ENCODE peak calls at places on chromosomes 16 and 17, in nine cellular contexts. K is H1, O is testis, Y is prostate gland, Q is A549, I is upper lobe of left lung, R is uterus, L is tibial nerve, T is stomach. B is an unnamed sample. For H3K4me1, the result is how much of the 10 kb centered on the place peaks cover.

GRCh38 chr17:80069886-80070177 is 31.5 kb upstream of the GAA start:
- DNase-seq in I (no peak), K (no peak), T (no peak), Y (no peak), L (no peak), R (peak), O (no peak), Q (no peak), B (no peak)

GRCh38 chr17:67024736-67025135 is 19.6 kb upstream of the CACNG1 start:
- DNase-seq in R (no peak), O (no peak), T (no peak), I (no peak), K (no peak), Y (no peak), Q (no peak), L (no peak), B (no peak)

GRCh38 chr16:23147666-23148065 is 1.6 kb downstream of the USP31 start:
- DNase-seq in Y (no peak), O (no peak), I (no peak), Q (no peak), T (no peak), K (no peak), L (no peak), R (no peak), B (no peak)

GRCh38 chr17:40605301-40605700 is 40.0 kb upstream of the CCR7 start:
- DNase-seq in R (no peak), K (no peak), O (no peak), Y (no peak), I (no peak), Q (no peak), L (no peak), T (no peak), B (no peak)

GRCh38 chr16:21033707-21034106 is 116.9 kb downstream of the DNAH3 start:
- DNase-seq in Q (no peak), R (no peak), T (no peak), K (no peak), O (no peak), Y (no peak), I (no peak), L (no peak), B (no peak)

GRCh38 chr16:67158637-67159600 is 790 bp downstream of the TRADD start:
- DNase-seq in I (peak), K (no peak), R (no peak), L (no peak), Q (peak), O (peak), T (peak), Y (no peak), B (no peak)

GRCh38 chr17:72150632-72151460 is 30.0 kb downstream of the SOX9 start:
- DNase-seq in L (no peak), K (peak), Q (peak), T (no peak), O (no peak), R (no peak), I (no peak), Y (no peak), B (no peak)

GRCh38 chr17:49249890-49250522 is 19.4 kb upstream of the PHOSPHO1 start:
- DNase-seq in I (no peak), K (no peak), Q (no peak), Y (no peak), R (no peak), L (no peak), T (no peak), O (no peak), B (no peak)

GRCh38 chr16:84718-85452 is 6.9 kb downstream of the MPG start:
- DNase-seq in K (no peak), L (no peak), O (no peak), Y (no peak), T (peak), I (peak), Q (no peak), R (peak), B (no peak)

GRCh38 chr16:64012166-64012565 is 1109.7 kb downstream of the CDH11 start:
- DNase-seq in Y (no peak), L (no peak), O (no peak), I (no peak), K (no peak), Q (no peak), T (no peak), R (no peak), B (no peak)

GRCh38 chr17:2347805-2348685 is 10.7 kb downstream of the SGSM2 start:
- DNase-seq in T (peak), O (no peak), R (no peak), K (peak), Q (peak), I (peak), Y (peak), L (no peak), B (no peak)

GRCh38 chr17:50522766-50523165 is 9.8 kb upstream of the EPN3 start:
- DNase-seq in O (no peak), Q (no peak), Y (no peak), T (no peak), I (no peak), R (no peak), K (no peak), L (no peak), B (no peak)

GRCh38 chr16:57039148-57039812 is 49.9 kb downstream of the NLRC5 start:
- DNase-seq in T (no peak), K (no peak), Q (no peak), I (peak), O (no peak), Y (no peak), R (no peak), L (no peak), B (no peak)

GRCh38 chr17:29828676-29829291 is 101.2 kb downstream of the SSH2 start:
- DNase-seq in L (no peak), O (no peak), K (no peak), Y (no peak), I (no peak), Q (no peak), T (no peak), R (no peak), B (no peak)

GRCh38 chr16:8670014-8670560 is 4.3 kb upstream of the ABAT start:
- DNase-seq in K (no peak), R (no peak), Y (no peak), L (no peak), T (no peak), Q (no peak), I (no peak), O (no peak), B (no peak)
- TF ChIP-seq POLR2A in K (no peak), R (no peak), Y (no peak), L (no peak), T (no peak), Q (no peak), I (no peak), O (no peak), B (no peak)

GRCh38 chr17:64500487-64500859 is 3.6 kb upstream of the POLG2 start:
- DNase-seq in Q (no peak), K (no peak), L (no peak), Y (no peak), I (no peak), R (no peak), T (no peak), O (no peak), B (no peak)

GRCh38 chr17:64500923-64501765 is 4.3 kb upstream of the POLG2 start:
- DNase-seq in L (no peak), T (no peak), R (no peak), K (no peak), I (no peak), O (no peak), Q (no peak), Y (no peak), B (no peak)

GRCh38 chr17:64502021-64502420 is 4.1 kb downstream of the DDX5 start:
- DNase-seq in T (no peak), I (no peak), L (no peak), R (no peak), Y (no peak), Q (no peak), O (no peak), K (no peak), B (no peak)

GRCh38 chr17:64498308-64499203 is 1.7 kb upstream of the POLG2 start:
- DNase-seq in O (no peak), K (no peak), T (no peak), Q (no peak), I (no peak), L (no peak), Y (no peak), R (no peak), B (no peak)

DNA sequence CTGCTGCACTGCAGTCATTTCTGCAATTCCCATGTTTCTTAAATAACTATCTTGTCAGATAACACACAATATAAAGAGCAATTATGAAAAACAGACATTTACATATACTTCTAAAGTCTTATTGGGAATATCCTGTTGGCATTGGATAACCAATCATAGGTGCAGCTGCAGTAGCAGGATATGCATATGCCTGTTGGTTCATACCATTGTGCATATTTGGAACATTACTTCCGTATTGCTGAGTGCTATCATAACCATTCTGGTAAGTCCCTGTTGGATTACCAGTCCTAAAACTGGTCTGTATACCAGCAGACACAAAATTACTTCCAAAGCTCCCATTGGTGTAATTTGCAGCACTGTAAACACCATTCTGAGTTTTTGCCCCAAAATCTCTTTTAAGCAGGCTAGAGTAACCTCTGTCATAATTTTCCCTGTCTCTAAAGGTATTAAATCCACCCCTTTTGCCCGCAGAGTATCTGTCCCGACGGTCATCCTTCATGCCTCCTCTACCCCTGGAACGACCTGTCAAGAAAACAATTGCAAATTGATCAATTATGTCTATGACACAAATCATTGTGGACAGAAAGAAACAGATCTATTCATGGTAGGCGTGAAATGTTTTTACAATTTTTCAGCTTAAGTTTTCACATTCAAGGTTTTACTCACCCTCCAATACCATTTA is 3.1 kb upstream of the POLG2 start:
- DNase-seq in L (no peak), Y (no peak), R (no peak), T (no peak), K (no peak), Q (no peak), O (no peak), I (no peak), B (no peak)
- H3K27ac ChIP-seq in L (no peak), Y (no peak), R (no peak), T (no peak), K (no peak), Q (no peak), O (no peak), I (no peak), B (no peak)

GRCh38 chr16:17228708-17229055 is 242.1 kb downstream of the XYLT1 start:
- DNase-seq in Q (no peak), I (no peak), R (no peak), O (no peak), T (no peak), L (no peak), K (no peak), Y (no peak), B (no peak)

GRCh38 chr16:17228048-17228707 is 242.6 kb downstream of the XYLT1 start:
- DNase-seq in Q (no peak), I (no peak), R (no peak), T (no peak), Y (no peak), K (no peak), L (no peak), O (peak), B (no peak)

GRCh38 chr16:17230932-17231581 is 239.7 kb downstream of the XYLT1 start:
- DNase-seq in L (no peak), T (no peak), I (no peak), O (no peak), Q (no peak), R (no peak), Y (no peak), K (no peak), B (no peak)

GRCh38 chr16:17229131-17229530 is 241.6 kb downstream of the XYLT1 start:
- DNase-seq in Y (no peak), K (no peak), L (no peak), Q (no peak), T (no peak), O (no peak), R (no peak), I (no peak), B (no peak)

DNA sequence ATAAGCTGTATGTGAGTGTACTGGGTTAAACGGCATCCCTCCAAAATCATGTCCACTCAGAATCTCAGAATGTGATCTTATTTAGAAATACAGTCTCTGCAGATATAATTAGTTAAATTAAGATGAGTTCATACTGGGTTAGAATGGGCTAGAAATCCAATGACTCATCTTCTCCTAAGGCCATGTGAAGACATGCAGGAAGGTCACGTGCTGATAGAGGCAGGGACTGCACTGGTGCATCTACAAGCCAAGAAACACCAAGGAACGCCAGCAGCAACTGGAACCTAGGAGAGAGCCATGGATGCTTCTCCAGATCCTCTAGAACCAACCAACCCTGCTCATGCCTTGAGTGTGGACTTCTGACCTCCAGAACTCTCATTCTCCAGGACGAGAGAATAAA is 241.0 kb downstream of the XYLT1 start:
- DNase-seq in O (no peak), Y (no peak), R (no peak), Q (no peak), K (no peak), L (no peak), I (no peak), T (no peak), B (no peak)
- H3K4me1 ChIP-seq in O (under half), Y (under half), R (under half), Q (under half), K (under half), L (under half), I (under half), T (under half), B (half or more)

GRCh38 chr17:59707182-59707970 is at the start of the genes PTRH2 and VMP1:
- DNase-seq in Q (peak), Y (peak), O (peak), L (peak), I (peak), K (peak), T (peak), R (peak), B (peak)
- TF ChIP-seq POLR2A in Q (peak), Y (peak), O (peak), L (peak), I (no peak), K (peak), T (peak), R (peak), B (peak)

GRCh38 chr17:59840329-59840907 is 52.3 kb downstream of the TUBD1 start:
- DNase-seq in T (no peak), I (peak), L (no peak), Q (no peak), O (no peak), R (no peak), Y (no peak), K (no peak), B (no peak)
- H3K27ac ChIP-seq in T (peak), I (peak), L (peak), Q (peak), O (peak), R (peak), Y (peak), K (peak), B (peak)